ENCODE peak calls at places on chromosomes 16 and 17, in four cellular contexts. U is PC-3, S is mammary epithelial cell, Q is GM23248. T is an unnamed sample.
A peak's percentile ranks its signal among the peaks of the same experiment; 100 is the strongest.

GRCh38 chr17:7114875-7115614 is 423 bp upstream of the ASGR2 start:
- DNase-seq in S (no peak), U (no peak), Q (no peak), T (no peak)

GRCh38 chr16:69890114-69890890 is 60.8 kb upstream of the CLEC18A start:
- DNase-seq in U (no peak), S (peak; percentile 27), Q (peak; percentile 63), T (no peak)

GRCh38 chr16:28823291-28823718 is 506 bp downstream of the ATXN2L start:
- DNase-seq in U (no peak), Q (peak; percentile 65), S (no peak), T (peak; percentile 66)

GRCh38 chr17:15883617-15884111 is 61.3 kb upstream of the ADORA2B start:
- DNase-seq in U (peak; percentile 95), S (peak; percentile 93), Q (peak; percentile 78), T (no peak)

GRCh38 chr17:3885970-3886369 is 6.9 kb downstream of the CAMKK1 start:
- DNase-seq in U (no peak), S (no peak), Q (peak; percentile 85), T (no peak)

GRCh38 chr16:53435066-53435688 is 906 bp downstream of the RBL2 start:
- DNase-seq in S (peak; percentile 83), U (peak; percentile 73), Q (peak; percentile 94), T (peak; percentile 93)

GRCh38 chr16:69145658-69146057 is 13.2 kb downstream of the UTP4 start:
- DNase-seq in Q (peak; percentile 30), U (no peak), S (no peak), T (no peak)

GRCh38 chr16:75293746-75294145 is 42.3 kb upstream of the BCAR1 start:
- DNase-seq in Q (no peak), S (no peak), U (no peak), T (no peak)

GRCh38 chr17:45018514-45019176 is 32.8 kb downstream of the DCAKD start:
- DNase-seq in Q (peak; percentile 41), S (no peak), U (peak; percentile 28), T (no peak)

GRCh38 chr16:19005561-19006445 is 22.1 kb downstream of the TMC7 start:
- DNase-seq in S (peak; percentile 99), Q (peak; percentile 54), U (peak; percentile 97), T (no peak)

GRCh38 chr16:84806256-84806889 is 13.4 kb upstream of the CRISPLD2 start:
- DNase-seq in S (no peak), U (peak; percentile 83), Q (peak; percentile 88), T (no peak)

GRCh38 chr16:10318798-10319500 is 66.9 kb upstream of the ATF7IP2 start:
- DNase-seq in U (no peak), S (no peak), Q (no peak), T (no peak)

GRCh38 chr17:17757391-17757791 is 76.1 kb downstream of the RAI1 start:
- DNase-seq in U (no peak), S (no peak), Q (no peak), T (peak; percentile 75)

GRCh38 chr17:46765491-46765890 is 53.0 kb downstream of the WNT3 start:
- DNase-seq in U (no peak), Q (no peak), S (no peak), T (no peak)

GRCh38 chr16:58107228-58107627 is 22.0 kb downstream of the CFAP20 start:
- DNase-seq in S (no peak), U (no peak), Q (no peak), T (peak; percentile 37)

GRCh38 chr17:4604111-4604644 is 19.8 kb downstream of the SMTNL2 start:
- DNase-seq in S (no peak), U (no peak), Q (peak; percentile 36), T (no peak)

GRCh38 chr17:68832140-68832871 is 122.9 kb downstream of the ABCA8 start:
- DNase-seq in U (no peak), S (no peak), Q (no peak), T (no peak)

GRCh38 chr16:70700101-70701020 is 14.5 kb upstream of the MTSS2 start:
- DNase-seq in S (peak; percentile 84), U (no peak), Q (no peak), T (no peak)

GRCh38 chr17:58487589-58488427 is at the start of gene HSF5:
- DNase-seq in Q (no peak), S (no peak), U (no peak), T (no peak)

GRCh38 chr16:56263711-56264608 is 72.7 kb downstream of the GNAO1 start:
- DNase-seq in U (no peak), S (no peak), Q (no peak), T (no peak)
- H3K27ac ChIP-seq in U (no peak overlapping the region), S (no peak overlapping the region), Q (no peak overlapping the region), T (no peak overlapping the region)

GRCh38 chr16:85897384-85897783 is 1.6 kb upstream of the IRF8 start:
- DNase-seq in U (no peak), Q (no peak), S (no peak), T (peak; percentile 65)

GRCh38 chr16:85901110-85901509 is 2.1 kb downstream of the IRF8 start:
- DNase-seq in U (no peak), Q (no peak), S (no peak), T (peak; percentile 55)

GRCh38 chr16:85900031-85900792 is 1.2 kb downstream of the IRF8 start:
- DNase-seq in Q (no peak), S (no peak), U (no peak), T (peak; percentile 83)

GRCh38 chr16:85898521-85899442 is at the start of gene IRF8:
- DNase-seq in U (no peak), S (no peak), Q (peak; percentile 25), T (peak; percentile 96)

DNA sequence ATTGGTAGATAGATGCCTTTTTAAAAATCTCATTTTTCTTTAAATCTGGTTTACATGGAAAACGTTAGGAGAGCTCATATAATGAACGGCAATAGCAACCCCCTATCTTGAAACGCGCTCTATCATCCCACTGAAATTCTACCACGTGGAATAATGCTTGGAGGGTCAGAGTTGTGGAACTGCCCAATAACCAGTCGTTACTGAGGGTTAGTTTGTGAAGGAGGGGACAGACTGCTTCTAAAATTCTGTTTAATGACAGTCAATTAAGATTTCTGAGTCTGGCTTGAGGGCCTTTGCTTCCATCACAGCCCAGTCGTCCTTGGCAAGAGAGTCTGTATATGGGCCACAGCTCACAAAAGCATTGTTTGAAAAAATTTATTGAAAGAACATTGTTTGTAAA is 482 bp downstream of the IRF8 start:
- DNase-seq in U (no peak), Q (no peak), S (no peak), T (peak; percentile 51)
- H3K27me3 ChIP-seq in U (peaks cover 87% of the 10 kb centered on the region), Q (peaks cover 92% of the 10 kb centered on the region), S (peaks cover 27% of the 10 kb centered on the region), T (no peaks in the 10 kb centered on the region)

DNA sequence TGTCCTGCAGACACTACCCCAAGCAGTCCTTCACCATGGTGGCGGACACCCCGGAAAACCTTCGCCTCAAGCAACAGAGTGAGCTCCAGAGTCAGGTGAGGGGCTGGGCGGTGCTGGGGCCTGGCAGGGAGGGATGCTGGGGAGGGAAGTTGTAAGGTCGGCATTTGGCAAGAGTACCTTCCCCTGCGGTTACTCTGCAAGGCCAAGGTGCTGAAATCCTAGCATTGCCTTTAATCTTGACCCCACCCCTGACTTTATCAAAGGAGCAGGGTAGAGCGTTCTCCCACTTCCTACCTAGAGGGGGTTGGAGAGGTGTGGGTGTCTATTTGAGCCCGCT is 20.5 kb downstream of the LASP1 start:
- DNase-seq in U (no peak), S (no peak), Q (no peak), T (no peak)
- H4K20me1 ChIP-seq in U (no peaks in the 10 kb centered on the region), S (no peaks in the 10 kb centered on the region), Q (peaks cover 13% of the 10 kb centered on the region), T (peaks cover 15% of the 10 kb centered on the region)

GRCh38 chr16:23283571-23283970 is 18.5 kb upstream of the SCNN1B start:
- DNase-seq in U (peak; percentile 64), S (peak; percentile 65), Q (peak; percentile 4), T (no peak)
- H3K27ac ChIP-seq in U (peak overlapping the region; percentile 17), S (peak overlapping the region; percentile 6), Q (no peak overlapping the region), T (no peak overlapping the region)

GRCh38 chr16:1913327-1914083 is 4.7 kb downstream of the HS3ST6 start:
- DNase-seq in S (peak; percentile 43), U (peak; percentile 57), Q (no peak), T (no peak)

GRCh38 chr16:1915732-1916653 is 2.2 kb downstream of the HS3ST6 start:
- DNase-seq in U (no peak), Q (no peak), S (no peak), T (no peak)

GRCh38 chr16:1914084-1914608 is 4.1 kb downstream of the HS3ST6 start:
- DNase-seq in S (no peak), U (no peak), Q (no peak), T (no peak)

GRCh38 chr16:1916654-1916990 is 1.6 kb downstream of the HS3ST6 start:
- DNase-seq in U (no peak), S (no peak), Q (no peak), T (no peak)

DNA sequence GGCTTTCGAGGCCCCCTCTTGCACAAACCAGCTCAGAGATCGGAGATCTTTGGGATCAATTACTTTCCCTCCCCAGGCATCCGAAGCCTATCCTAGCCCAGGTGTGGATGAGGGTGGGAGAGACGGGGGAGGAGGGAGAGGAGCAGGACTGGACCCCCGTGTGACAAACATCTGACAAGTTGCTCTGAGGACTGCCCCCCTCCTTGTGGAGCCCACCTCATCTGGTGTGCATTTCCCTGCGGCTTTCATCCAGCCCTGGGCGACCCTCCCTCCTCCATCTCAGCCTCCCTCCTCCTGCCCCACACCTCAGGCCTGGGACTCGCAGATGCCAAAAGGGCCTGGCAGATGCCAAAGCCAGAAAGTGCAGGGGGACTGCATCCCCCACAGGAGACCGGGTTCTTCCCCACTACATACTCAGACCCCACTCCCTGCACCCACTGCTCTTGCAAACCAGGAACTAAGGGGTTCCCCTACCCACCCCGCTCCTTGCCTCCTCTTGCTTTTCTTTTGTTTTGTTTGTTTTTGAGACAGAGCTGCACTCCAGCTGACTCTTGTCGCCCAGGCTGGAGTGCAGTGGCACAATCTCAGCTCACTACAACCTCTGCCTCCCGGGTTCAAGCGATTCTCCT is 3.3 kb downstream of the HS3ST6 start:
- DNase-seq in U (no peak), Q (no peak), S (no peak), T (no peak)
- H3K27me3 ChIP-seq in U (peaks cover 27% of the 10 kb centered on the region), Q (peaks cover 36% of the 10 kb centered on the region), S (peaks cover 27% of the 10 kb centered on the region), T (no peaks in the 10 kb centered on the region)

GRCh38 chr17:78736526-78737079 is 45.5 kb downstream of the CYTH1 start:
- DNase-seq in U (peak; percentile 93), S (peak; percentile 93), Q (no peak), T (peak; percentile 73)

GRCh38 chr17:78739331-78739853 is 42.7 kb downstream of the CYTH1 start:
- DNase-seq in Q (no peak), U (no peak), S (no peak), T (peak; percentile 47)

GRCh38 chr17:78738698-78739097 is 43.4 kb downstream of the CYTH1 start:
- DNase-seq in U (no peak), S (no peak), Q (no peak), T (no peak)

GRCh38 chr17:78737332-78737731 is 44.7 kb downstream of the CYTH1 start:
- DNase-seq in Q (peak; percentile 90), U (peak; percentile 66), S (peak; percentile 73), T (no peak)

DNA sequence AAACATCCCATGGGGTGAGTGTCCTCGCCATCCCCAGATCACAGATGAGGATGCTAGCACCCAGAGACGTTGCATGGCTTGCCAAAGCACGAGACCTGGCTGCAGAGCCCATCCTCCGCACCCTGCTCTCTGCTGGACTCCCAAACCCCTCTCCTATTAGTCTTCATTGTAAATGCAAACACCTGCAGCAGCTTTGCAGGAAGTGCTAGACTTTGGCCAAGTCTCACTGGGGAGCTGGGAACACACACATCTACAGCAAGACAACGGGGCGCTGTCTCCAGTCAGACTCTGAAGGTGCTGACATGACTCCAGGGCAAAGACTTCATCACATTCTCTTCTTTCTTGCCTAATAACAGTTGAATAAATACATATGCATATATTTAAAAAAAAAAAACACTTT is 43.8 kb downstream of the CYTH1 start:
- DNase-seq in Q (no peak), S (no peak), U (no peak), T (no peak)
- H4K20me1 ChIP-seq in Q (no peaks in the 10 kb centered on the region), S (no peaks in the 10 kb centered on the region), U (peaks cover 16% of the 10 kb centered on the region), T (peaks cover 33% of the 10 kb centered on the region)

GRCh38 chr17:80938556-80938955 is 53.1 kb upstream of the CHMP6 start:
- DNase-seq in U (no peak), Q (no peak), S (no peak), T (no peak)
- H3K27ac ChIP-seq in U (no peak overlapping the region), Q (no peak overlapping the region), S (no peak overlapping the region), T (no peak overlapping the region)

T was measured in Karpas-422.